ENCODE peak calls at places on chromosomes 13 and 19, in eight cellular contexts. V is HFF-Myc; M is dorsolateral prefrontal cortex; S is aorta; X is adrenal gland; A is CD4-positive, CD25-positive, alpha-beta regulatory T cell; T is AG10803; B is vagina. W is an unnamed sample.

GRCh38 chr13:68026077-68026476 is 795.9 kb upstream of the PCDH9 start:
- DNase-seq in V (no peak), M (no peak), S (no peak), X (no peak), A (no peak), T (no peak), B (no peak), W (no peak)

GRCh38 chr13:111531505-111531904 is 211.1 kb downstream of the TEX29 start:
- DNase-seq in V (no peak), M (peak), S (no peak), X (no peak), A (no peak), T (peak), B (no peak), W (no peak)

GRCh38 chr19:40703029-40703755 is 12.7 kb upstream of the NUMBL start:
- DNase-seq in V (no peak), M (no peak), S (no peak), X (no peak), A (no peak), T (no peak), B (no peak), W (no peak)

GRCh38 chr13:30340367-30341184 is 33.2 kb upstream of the KATNAL1 start:
- DNase-seq in V (peak), M (peak), S (peak), X (peak), A (no peak), T (peak), B (peak), W (no peak)

GRCh38 chr19:43467276-43467675 is 1.9 kb upstream of the LYPD3 start:
- DNase-seq in V (no peak), M (no peak), S (no peak), X (no peak), A (no peak), T (no peak), B (no peak), W (no peak)

GRCh38 chr19:33621811-33622504 is at the start of gene CHST8:
- DNase-seq in V (no peak), M (peak), S (no peak), X (peak), A (no peak), T (peak), B (no peak), W (no peak)

GRCh38 chr19:29687244-29687896 is 22.1 kb downstream of the PLEKHF1 start:
- DNase-seq in V (peak), M (no peak), S (peak), X (no peak), A (no peak), T (peak), B (peak), W (no peak)

GRCh38 chr13:33017410-33017929 is 1.2 kb downstream of the KL start:
- DNase-seq in V (no peak), M (no peak), S (peak), X (no peak), A (no peak), T (peak), B (no peak), W (peak)

GRCh38 chr13:40433577-40433976 is 232.9 kb downstream of the FOXO1 start:
- DNase-seq in V (no peak), M (no peak), S (no peak), X (no peak), A (peak), T (no peak), B (no peak), W (peak)

GRCh38 chr13:111508902-111509509 is 188.6 kb downstream of the TEX29 start:
- DNase-seq in V (no peak), M (no peak), S (no peak), X (no peak), A (no peak), T (no peak), B (no peak), W (no peak)

GRCh38 chr19:15142313-15142712 is 35.1 kb downstream of the SYDE1 start:
- DNase-seq in V (no peak), M (no peak), S (no peak), X (no peak), A (no peak), T (no peak), B (no peak), W (no peak)

GRCh38 chr19:15144046-15144646 is 36.9 kb downstream of the SYDE1 start:
- DNase-seq in V (no peak), M (no peak), S (no peak), X (no peak), A (no peak), T (peak), B (no peak), W (no peak)

GRCh38 chr19:15137777-15138176 is 30.6 kb downstream of the SYDE1 start:
- DNase-seq in V (no peak), M (no peak), S (no peak), X (no peak), A (no peak), T (peak), B (no peak), W (no peak)

GRCh38 chr19:15138427-15138826 is 31.2 kb downstream of the SYDE1 start:
- DNase-seq in V (no peak), M (no peak), S (no peak), X (no peak), A (no peak), T (no peak), B (no peak), W (no peak)

GRCh38 chr19:15141143-15141542 is 33.9 kb downstream of the SYDE1 start:
- DNase-seq in V (no peak), M (no peak), S (no peak), X (no peak), A (no peak), T (no peak), B (no peak), W (no peak)
- H3K4me3 ChIP-seq in V (no peak), M (no peak), S (no peak), X (no peak), A (no peak), T (no peak), B (no peak), W (no peak)

DNA sequence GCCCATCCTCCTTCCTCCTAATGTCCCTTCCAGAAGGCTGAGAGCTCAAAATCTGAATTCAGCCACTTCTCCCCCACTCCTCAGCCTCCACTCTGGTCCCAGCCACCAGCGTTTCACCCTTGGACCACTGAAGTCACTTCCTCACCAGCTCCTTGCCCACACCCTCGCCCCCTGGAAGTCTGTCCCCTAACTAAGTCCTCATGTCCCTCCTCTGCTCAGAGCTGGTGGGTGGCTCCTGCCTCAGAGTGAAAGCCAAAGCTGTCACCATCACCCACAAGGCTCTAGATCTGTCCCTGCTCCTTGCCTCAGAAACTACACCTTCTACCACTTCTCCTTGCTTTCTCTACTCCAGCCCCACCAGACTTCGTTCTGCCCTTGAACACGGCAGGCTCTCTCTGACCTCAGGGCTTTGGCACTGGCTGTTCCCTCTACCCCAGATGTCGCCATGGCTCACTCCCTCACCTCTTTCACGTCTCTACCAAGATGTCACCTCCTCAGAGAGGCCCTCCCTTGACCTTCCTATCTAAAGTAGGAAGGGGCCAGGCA is 1.7 kb downstream of the ERCC1 start:
- DNase-seq in V (no peak), M (no peak), S (no peak), X (no peak), A (no peak), T (no peak), B (no peak), W (no peak)
- H3K4me3 ChIP-seq in V (peak), M (no peak), S (no peak), X (no peak), A (no peak), T (no peak), B (no peak), W (no peak)

GRCh38 chr19:14413765-14414171 is 5.4 kb downstream of the DDX39A start:
- DNase-seq in V (no peak), M (no peak), S (no peak), X (no peak), A (no peak), T (no peak), B (no peak), W (no peak)

GRCh38 chr19:14419038-14419813 is at the start of gene DDX39A:
- DNase-seq in V (peak), M (peak), S (peak), X (peak), A (peak), T (peak), B (peak), W (peak)

GRCh38 chr19:14418743-14419037 is 451 bp downstream of the DDX39A start:
- DNase-seq in V (no peak), M (no peak), S (no peak), X (no peak), A (no peak), T (no peak), B (no peak), W (no peak)

GRCh38 chr19:14413355-14413754 is 5.8 kb downstream of the DDX39A start:
- DNase-seq in V (no peak), M (no peak), S (no peak), X (no peak), A (no peak), T (no peak), B (no peak), W (no peak)

GRCh38 chr19:14416743-14417214 is 2.4 kb downstream of the DDX39A start:
- DNase-seq in V (no peak), M (no peak), S (no peak), X (no peak), A (no peak), T (peak), B (peak), W (no peak)
- H3K4me3 ChIP-seq in V (peak), M (no peak), S (no peak), X (no peak), A (peak), T (no peak), B (no peak), W (peak)

DNA sequence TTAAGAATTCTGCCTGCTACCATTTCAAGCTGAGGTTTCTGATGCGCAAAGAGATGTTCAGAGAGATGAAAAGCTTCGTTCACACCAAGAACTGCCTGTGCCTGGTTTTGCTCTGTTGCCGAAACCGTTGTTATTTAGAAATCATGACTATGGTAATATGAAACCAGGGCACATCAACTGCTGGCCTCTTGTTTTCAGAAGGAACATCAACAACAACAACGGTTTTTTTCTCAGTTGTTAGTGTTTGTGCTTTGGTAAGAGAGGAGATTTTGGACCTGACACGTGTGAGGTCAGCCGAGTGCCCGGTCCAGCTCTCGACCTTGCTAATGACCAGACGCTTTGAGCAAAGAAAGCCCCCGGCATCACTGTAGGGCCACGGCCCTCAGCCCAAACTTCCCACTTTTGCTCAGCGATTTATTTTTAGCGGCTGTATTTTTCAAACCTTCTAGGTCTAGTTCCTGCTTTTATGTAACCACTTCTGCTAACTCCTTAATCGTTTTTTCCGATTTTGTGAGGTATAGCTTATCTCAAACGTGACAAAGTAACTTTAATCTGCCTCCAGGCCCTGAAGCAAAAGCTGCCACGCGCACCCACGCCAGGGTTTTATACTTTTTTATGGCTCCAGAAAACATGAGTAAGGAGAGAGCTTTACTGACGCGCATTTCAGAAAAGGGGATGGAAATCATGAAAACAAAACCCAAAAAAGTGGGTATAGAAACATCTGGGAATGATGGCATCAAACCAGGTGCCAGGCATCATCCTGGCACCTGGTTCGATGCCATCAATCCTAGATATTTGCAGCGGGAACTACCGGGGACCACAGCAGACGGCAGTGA is 42.0 kb downstream of the KLF2 start:
- DNase-seq in V (no peak), M (no peak), S (peak), X (no peak), A (peak), T (no peak), B (no peak), W (peak)
- H3K4me3 ChIP-seq in V (no peak), M (no peak), S (no peak), X (no peak), A (peak), T (no peak), B (no peak), W (peak)

GRCh38 chr13:60019119-60019993 is 144.4 kb downstream of the DIAPH3 start:
- DNase-seq in V (no peak), M (no peak), S (no peak), X (no peak), A (no peak), T (peak), B (no peak), W (peak)
- H3K4me3 ChIP-seq in V (no peak), M (no peak), S (no peak), X (no peak), A (peak), T (no peak), B (no peak), W (no peak)

GRCh38 chr13:71877280-71877653 is 10.3 kb upstream of the DACH1 start:
- DNase-seq in V (no peak), M (no peak), S (no peak), X (no peak), A (no peak), T (no peak), B (no peak), W (no peak)
- H3K4me3 ChIP-seq in V (no peak), M (no peak), S (no peak), X (no peak), A (no peak), T (no peak), B (no peak), W (no peak)

DNA sequence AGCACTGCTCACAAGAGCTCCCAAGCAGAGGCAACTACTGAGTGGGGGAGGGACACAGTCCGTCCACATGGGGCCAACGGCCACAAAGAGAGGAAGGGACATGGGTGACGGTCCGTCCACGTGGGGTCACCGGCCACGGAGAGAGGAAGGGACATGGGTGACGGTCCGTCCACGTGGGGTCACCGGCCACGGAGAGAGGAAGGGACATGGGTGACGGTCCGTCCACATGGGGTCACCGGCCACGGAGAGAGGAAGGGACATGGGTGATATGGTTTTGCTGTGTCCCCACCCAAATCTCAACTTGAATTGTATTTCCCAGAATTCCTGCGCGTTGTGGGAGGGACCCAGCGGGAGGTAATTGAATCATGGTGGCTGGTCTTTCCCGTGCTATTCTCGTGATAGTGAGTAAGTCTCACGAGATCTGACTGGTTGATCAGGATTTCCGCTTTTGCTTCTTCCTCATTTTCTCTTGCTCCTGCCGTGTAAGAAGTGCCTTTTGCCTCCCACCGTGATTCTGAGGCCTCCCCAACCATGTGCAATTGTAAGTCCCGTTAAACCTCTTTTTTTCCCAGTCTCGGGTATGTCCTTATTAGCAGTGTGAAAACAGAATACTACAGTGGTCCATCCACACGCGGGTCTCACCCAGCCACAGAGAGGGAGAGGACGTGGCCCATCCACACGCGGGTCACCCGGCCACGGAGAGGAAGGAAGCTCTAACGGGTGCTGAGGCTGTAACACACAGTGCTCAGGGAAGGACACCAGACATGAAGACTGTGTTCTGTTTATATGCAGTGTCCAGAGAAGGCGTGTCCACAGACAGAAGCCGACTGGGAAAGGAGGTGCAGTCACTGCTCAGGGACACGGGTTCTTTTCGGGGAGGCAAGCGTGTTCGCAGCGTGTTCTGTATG is 48.5 kb downstream of the GAS6 start:
- DNase-seq in V (no peak), M (no peak), S (no peak), X (no peak), A (no peak), T (no peak), B (no peak), W (peak)
- H3K4me3 ChIP-seq in V (no peak), M (no peak), S (no peak), X (no peak), A (peak), T (no peak), B (no peak), W (peak)

W was measured in Jurkat, Clone E6-1.